ENCODE peak calls at places on chromosome 13, in four cellular contexts. P, X, S and F are unnamed samples.

GRCh38 chr13:114076329-114076761 is 56.1 kb downstream of the RASA3 start:
- DNase-seq in P (peak), X (no peak), S (no peak), F (no peak)

GRCh38 chr13:48979892-48980291 is 4.2 kb downstream of the FNDC3A start:
- DNase-seq in P (no peak), X (no peak), S (no peak), F (no peak)

GRCh38 chr13:75231235-75231634 is 250.7 kb downstream of the TBC1D4 start:
- DNase-seq in P (no peak), X (no peak), S (no peak), F (no peak)

GRCh38 chr13:65606622-65607021 is 1623.5 kb downstream of the PCDH9 start:
- DNase-seq in P (no peak), X (no peak), S (peak), F (no peak)

GRCh38 chr13:24123761-24124160 is 36.8 kb upstream of the SPATA13 start:
- DNase-seq in P (no peak), X (no peak), S (no peak), F (no peak)

GRCh38 chr13:102707465-102707864 is 12.6 kb upstream of the METTL21C start:
- DNase-seq in P (no peak), X (peak), S (peak), F (peak)

GRCh38 chr13:60583196-60583908 is 186.3 kb downstream of the TDRD3 start:
- DNase-seq in P (no peak), X (no peak), S (peak), F (no peak)

GRCh38 chr13:46975173-46975572 is 78.3 kb upstream of the HTR2A start:
- DNase-seq in P (no peak), X (no peak), S (no peak), F (no peak)

GRCh38 chr13:102017248-102017647 is 384.6 kb downstream of the FGF14 start:
- DNase-seq in P (no peak), X (no peak), S (no peak), F (no peak)

GRCh38 chr13:108944760-108945159 is 315.3 kb downstream of the MYO16 start:
- DNase-seq in P (no peak), X (no peak), S (peak), F (peak)

GRCh38 chr13:28574617-28575142 is 79.8 kb upstream of the FLT1 start:
- DNase-seq in P (no peak), X (peak), S (peak), F (peak)

GRCh38 chr13:99215466-99215865 is 14.8 kb downstream of the UBAC2 start:
- DNase-seq in P (no peak), X (no peak), S (no peak), F (no peak)

GRCh38 chr13:67366533-67366932 is 136.4 kb upstream of the PCDH9 start:
- DNase-seq in P (no peak), X (no peak), S (peak), F (no peak)

GRCh38 chr13:79398915-79399314 is 7.1 kb downstream of the RBM26 start:
- DNase-seq in P (no peak), X (no peak), S (no peak), F (no peak)

GRCh38 chr13:39602614-39603366 is at the start of gene LHFPL6:
- DNase-seq in P (peak), X (peak), S (peak), F (no peak)

GRCh38 chr13:110397445-110397844 is 90.4 kb downstream of the COL4A2 start:
- DNase-seq in P (no peak), X (no peak), S (peak), F (no peak)

GRCh38 chr13:104034891-104035290 is 968.7 kb upstream of the SLC10A2 start:
- DNase-seq in P (no peak), X (no peak), S (no peak), F (no peak)

GRCh38 chr13:76812206-76812882 is 73.9 kb downstream of the KCTD12 start:
- DNase-seq in P (no peak), X (no peak), S (peak), F (no peak)

GRCh38 chr13:20209937-20210336 is 17.2 kb upstream of the GJB2 start:
- DNase-seq in P (no peak), X (no peak), S (no peak), F (no peak)

GRCh38 chr13:40306817-40307216 is 359.6 kb downstream of the FOXO1 start:
- DNase-seq in P (no peak), X (no peak), S (no peak), F (no peak)

GRCh38 chr13:33388254-33388998 is 102.9 kb upstream of the STARD13 start:
- DNase-seq in P (no peak), X (no peak), S (peak), F (no peak)
- TF ChIP-seq CTCF in P (no peak), X (no peak), S (no peak), F (peak)

DNA sequence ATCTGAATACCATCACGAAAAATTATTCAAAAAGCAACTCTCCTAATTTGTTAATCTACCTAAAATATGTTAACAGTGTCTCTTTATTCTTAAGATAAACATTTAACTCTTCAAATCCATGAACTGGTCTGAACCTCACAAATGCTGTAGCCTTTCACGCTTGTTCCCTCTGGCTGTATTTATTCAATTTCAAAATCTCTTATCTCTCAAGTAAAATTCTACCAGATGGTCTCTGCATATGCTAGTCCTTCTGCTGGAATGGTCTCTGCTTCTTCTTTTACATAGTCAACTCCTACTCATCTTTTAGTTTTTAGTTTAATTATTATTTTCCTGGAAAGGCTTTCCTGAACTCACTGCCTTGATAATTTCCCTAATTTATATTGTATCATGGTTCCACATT is 232.9 kb upstream of the PCDH20 start:
- DNase-seq in P (no peak), X (no peak), S (no peak), F (no peak)
- H3K4me3 ChIP-seq in P (no peak), X (no peak), S (no peak), F (no peak)

DNA sequence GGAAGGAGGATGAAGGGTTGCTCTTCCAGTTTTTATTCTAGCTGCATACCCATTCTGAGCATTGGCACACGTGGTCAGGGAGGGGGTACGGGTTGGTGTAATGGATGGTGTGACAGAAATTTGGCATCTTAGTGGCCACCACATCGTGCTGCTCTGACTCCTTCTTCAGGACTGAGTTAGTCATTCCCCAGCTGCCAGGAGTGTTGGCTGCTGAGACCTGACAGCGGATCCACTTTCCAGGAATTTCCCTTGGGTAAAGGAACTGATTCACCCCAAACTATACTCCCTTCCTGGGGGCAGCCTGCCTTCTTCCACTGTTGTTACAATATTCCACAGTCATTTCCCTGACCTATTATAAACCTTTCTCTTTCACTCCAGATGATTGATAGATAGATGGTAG is 595.5 kb upstream of the KLHL1 start:
- DNase-seq in P (no peak), X (no peak), S (no peak), F (no peak)
- TF ChIP-seq CTCF in P (no peak), X (no peak), S (no peak), F (no peak)

GRCh38 chr13:78139765-78140164 is 221.1 kb upstream of the EDNRB start:
- DNase-seq in P (no peak), X (no peak), S (no peak), F (no peak)

GRCh38 chr13:78138756-78139155 is 220.1 kb upstream of the EDNRB start:
- DNase-seq in P (no peak), X (no peak), S (no peak), F (no peak)

GRCh38 chr13:78136966-78137365 is 218.3 kb upstream of the EDNRB start:
- DNase-seq in P (no peak), X (no peak), S (no peak), F (no peak)

GRCh38 chr13:78133511-78133910 is 214.9 kb upstream of the EDNRB start:
- DNase-seq in P (no peak), X (no peak), S (no peak), F (no peak)

DNA sequence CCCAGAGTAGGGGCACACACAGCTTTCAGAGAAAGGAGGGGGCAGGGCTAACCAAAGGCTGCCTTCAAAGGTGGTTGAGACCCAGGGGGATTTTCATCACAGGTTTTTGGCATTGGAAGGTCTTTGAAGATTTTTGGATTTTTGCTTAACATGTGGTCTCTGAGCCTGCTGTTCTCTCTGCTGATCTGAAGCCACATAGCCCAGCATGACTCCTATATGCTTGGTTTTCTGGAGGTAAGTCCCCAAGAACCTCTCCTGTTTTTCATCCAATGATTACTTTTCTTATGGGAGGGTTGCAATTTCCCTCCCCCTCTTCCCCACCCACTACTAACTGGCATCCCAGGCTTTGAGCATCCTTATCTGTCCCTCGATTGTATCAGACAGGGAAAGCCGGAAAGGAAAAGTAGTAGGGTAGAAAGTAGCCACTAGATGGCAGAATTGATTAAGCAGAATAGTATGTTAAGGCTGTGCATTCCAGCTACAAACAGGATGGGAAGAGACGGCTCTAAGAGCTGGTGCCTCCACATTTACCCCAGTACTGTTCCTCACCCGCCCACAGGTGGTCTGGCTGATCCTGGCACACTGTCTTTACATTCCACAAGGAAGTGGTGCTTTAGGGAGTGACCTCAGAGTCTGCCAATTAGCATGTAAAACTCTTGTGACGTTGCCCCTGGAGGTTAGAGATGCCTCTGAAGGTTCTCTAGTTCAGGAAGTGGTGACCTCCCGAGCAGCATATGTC is 218.9 kb upstream of the EDNRB start:
- DNase-seq in P (no peak), X (peak), S (peak), F (peak)
- H3K4me3 ChIP-seq in P (no peak), X (no peak), S (no peak), F (no peak)

GRCh38 chr13:72648513-72649065 is 78.8 kb downstream of the MZT1 start:
- DNase-seq in P (no peak), X (no peak), S (no peak), F (no peak)

GRCh38 chr13:72639377-72639776 is 88.1 kb downstream of the MZT1 start:
- DNase-seq in P (no peak), X (no peak), S (no peak), F (no peak)

GRCh38 chr13:72638059-72638815 is 89.2 kb downstream of the MZT1 start:
- DNase-seq in P (no peak), X (no peak), S (no peak), F (no peak)

GRCh38 chr13:72645521-72645920 is 81.9 kb downstream of the MZT1 start:
- DNase-seq in P (no peak), X (no peak), S (no peak), F (no peak)

GRCh38 chr13:72643339-72643989 is 84.0 kb downstream of the MZT1 start:
- DNase-seq in P (no peak), X (no peak), S (peak), F (no peak)
- TF ChIP-seq CTCF in P (no peak), X (peak), S (peak), F (peak)